ENCODE peak calls at places on chromosomes 2 and 18, in ten cellular contexts. One of them, this sample, is unnamed.
A peak's percentile ranks its signal among the peaks of the same experiment; 100 is the strongest.

GRCh38 chr18:51654441-51655326 is 457.2 kb upstream of the MEX3C start:
- DNase-seq in fibroblast of lung: no peak
- DNase-seq in endothelial cell: no peak
- DNase-seq in colonic mucosa: no peak
- DNase-seq in neuronal stem cell: peak; percentile 38
- DNase-seq in posterior vena cava: no peak
- DNase-seq in stimulated activated CD4-positive, alpha-beta T cell treated with anti-CD3 and anti-CD28 coated beads, Interleukin-15, amount 100 ng/mL, for 24 hours: no peak
- DNase-seq in GM18507: no peak
- DNase-seq in GM04504: no peak
- DNase-seq in NCI-H460: no peak
- DNase-seq in this sample: no peak

GRCh38 chr2:56971383-56971974 is 787.7 kb downstream of the CCDC85A start:
- DNase-seq in fibroblast of lung: no peak
- DNase-seq in colonic mucosa: no peak
- DNase-seq in posterior vena cava: no peak
- DNase-seq in neuronal stem cell: no peak
- DNase-seq in NCI-H460: no peak
- DNase-seq in GM04504: no peak
- DNase-seq in GM18507: no peak
- DNase-seq in stimulated activated CD4-positive, alpha-beta T cell treated with anti-CD3 and anti-CD28 coated beads, Interleukin-15, amount 100 ng/mL, for 24 hours: no peak
- DNase-seq in endothelial cell: no peak
- DNase-seq in this sample: no peak

GRCh38 chr18:69177702-69178101 is 223.0 kb upstream of the DOK6 start:
- DNase-seq in posterior vena cava: no peak
- DNase-seq in GM04504: no peak
- DNase-seq in NCI-H460: no peak
- DNase-seq in colonic mucosa: no peak
- DNase-seq in neuronal stem cell: no peak
- DNase-seq in stimulated activated CD4-positive, alpha-beta T cell treated with anti-CD3 and anti-CD28 coated beads, Interleukin-15, amount 100 ng/mL, for 24 hours: no peak
- DNase-seq in fibroblast of lung: peak; percentile 7
- DNase-seq in endothelial cell: no peak
- DNase-seq in GM18507: no peak
- DNase-seq in this sample: no peak

GRCh38 chr18:8635087-8635486 is 25.9 kb downstream of the RAB12 start:
- DNase-seq in GM04504: no peak
- DNase-seq in endothelial cell: no peak
- DNase-seq in posterior vena cava: no peak
- DNase-seq in fibroblast of lung: peak; percentile 51
- DNase-seq in GM18507: no peak
- DNase-seq in NCI-H460: no peak
- DNase-seq in neuronal stem cell: no peak
- DNase-seq in colonic mucosa: no peak
- DNase-seq in stimulated activated CD4-positive, alpha-beta T cell treated with anti-CD3 and anti-CD28 coated beads, Interleukin-15, amount 100 ng/mL, for 24 hours: no peak
- DNase-seq in this sample: no peak

GRCh38 chr2:237205111-237205541 is 119.4 kb downstream of the COPS8 start:
- DNase-seq in GM18507: no peak
- DNase-seq in neuronal stem cell: no peak
- DNase-seq in colonic mucosa: no peak
- DNase-seq in endothelial cell: no peak
- DNase-seq in stimulated activated CD4-positive, alpha-beta T cell treated with anti-CD3 and anti-CD28 coated beads, Interleukin-15, amount 100 ng/mL, for 24 hours: no peak
- DNase-seq in posterior vena cava: no peak
- DNase-seq in GM04504: no peak
- DNase-seq in fibroblast of lung: no peak
- DNase-seq in NCI-H460: no peak
- DNase-seq in this sample: no peak

GRCh38 chr2:235358981-235359471 is 134.8 kb upstream of the AGAP1 start:
- DNase-seq in neuronal stem cell: no peak
- DNase-seq in colonic mucosa: no peak
- DNase-seq in stimulated activated CD4-positive, alpha-beta T cell treated with anti-CD3 and anti-CD28 coated beads, Interleukin-15, amount 100 ng/mL, for 24 hours: no peak
- DNase-seq in endothelial cell: no peak
- DNase-seq in GM18507: no peak
- DNase-seq in GM04504: no peak
- DNase-seq in NCI-H460: no peak
- DNase-seq in fibroblast of lung: peak; percentile 82
- DNase-seq in posterior vena cava: no peak
- DNase-seq in this sample: peak; percentile 49

GRCh38 chr2:179917272-179917671 is 55.9 kb upstream of the ZNF385B start:
- DNase-seq in GM04504: peak; percentile 41
- DNase-seq in fibroblast of lung: peak; percentile 77
- DNase-seq in endothelial cell: no peak
- DNase-seq in NCI-H460: peak; percentile 4
- DNase-seq in posterior vena cava: no peak
- DNase-seq in neuronal stem cell: no peak
- DNase-seq in colonic mucosa: no peak
- DNase-seq in GM18507: no peak
- DNase-seq in stimulated activated CD4-positive, alpha-beta T cell treated with anti-CD3 and anti-CD28 coated beads, Interleukin-15, amount 100 ng/mL, for 24 hours: no peak
- DNase-seq in this sample: no peak

GRCh38 chr2:23637011-23637778 is 252.2 kb downstream of the KLHL29 start:
- DNase-seq in stimulated activated CD4-positive, alpha-beta T cell treated with anti-CD3 and anti-CD28 coated beads, Interleukin-15, amount 100 ng/mL, for 24 hours: no peak
- DNase-seq in posterior vena cava: no peak
- DNase-seq in endothelial cell: peak; percentile 23
- DNase-seq in colonic mucosa: no peak
- DNase-seq in GM04504: peak; percentile 38
- DNase-seq in GM18507: no peak
- DNase-seq in NCI-H460: no peak
- DNase-seq in fibroblast of lung: peak; percentile 86
- DNase-seq in neuronal stem cell: no peak
- DNase-seq in this sample: no peak

GRCh38 chr2:60556998-60557955 is 3.8 kb upstream of the BCL11A start:
- DNase-seq in NCI-H460: no peak
- DNase-seq in GM04504: no peak
- DNase-seq in neuronal stem cell: no peak
- DNase-seq in GM18507: no peak
- DNase-seq in fibroblast of lung: no peak
- DNase-seq in posterior vena cava: no peak
- DNase-seq in endothelial cell: no peak
- DNase-seq in colonic mucosa: no peak
- DNase-seq in stimulated activated CD4-positive, alpha-beta T cell treated with anti-CD3 and anti-CD28 coated beads, Interleukin-15, amount 100 ng/mL, for 24 hours: no peak
- DNase-seq in this sample: no peak

This sample was measured in ACHN.